ENCODE peak calls at places on chromosome 18, in four cellular contexts. X is IMR-90, T is K562, V is GM12878. U is an unnamed sample.

GRCh38 chr18:3103576-3103975 is 90.6 kb upstream of the LPIN2 start:
- DNase-seq in X (no peak), T (no peak), V (no peak), U (peak; percentile 62)

GRCh38 chr18:23498877-23499570 is 4.3 kb upstream of the RMC1 start:
- DNase-seq in X (peak; percentile 74), T (peak; percentile 81), V (no peak), U (peak; percentile 54)

GRCh38 chr18:69557246-69557781 is 156.6 kb downstream of the DOK6 start:
- DNase-seq in X (no peak), T (no peak), V (no peak), U (no peak)

GRCh38 chr18:22044474-22045220 is 124.7 kb upstream of the GATA6 start:
- DNase-seq in X (no peak), T (no peak), V (no peak), U (no peak)

GRCh38 chr18:23943903-23944624 is 70.5 kb upstream of the TTC39C start:
- DNase-seq in X (peak; percentile 90), T (no peak), V (no peak), U (no peak)

GRCh38 chr18:35118641-35119040 is 77.4 kb downstream of the MAPRE2 start:
- DNase-seq in X (no peak), T (no peak), V (no peak), U (no peak)

GRCh38 chr18:58645398-58645797 is 16.5 kb upstream of the ALPK2 start:
- DNase-seq in X (peak; percentile 71), T (no peak), V (no peak), U (no peak)

GRCh38 chr18:29892960-29893558 is 1149.5 kb downstream of the DSC3 start:
- DNase-seq in X (no peak), T (no peak), V (no peak), U (peak; percentile 19)

GRCh38 chr18:21452808-21453511 is 147.5 kb downstream of the ESCO1 start:
- DNase-seq in X (no peak), T (no peak), V (no peak), U (no peak)

GRCh38 chr18:44826418-44827259 is 146.0 kb downstream of the SETBP1 start:
- DNase-seq in X (peak; percentile 83), T (no peak), V (no peak), U (peak; percentile 91)

GRCh38 chr18:49922228-49922627 is 108.9 kb upstream of the ACAA2 start:
- DNase-seq in X (no peak), T (no peak), V (no peak), U (no peak)

DNA sequence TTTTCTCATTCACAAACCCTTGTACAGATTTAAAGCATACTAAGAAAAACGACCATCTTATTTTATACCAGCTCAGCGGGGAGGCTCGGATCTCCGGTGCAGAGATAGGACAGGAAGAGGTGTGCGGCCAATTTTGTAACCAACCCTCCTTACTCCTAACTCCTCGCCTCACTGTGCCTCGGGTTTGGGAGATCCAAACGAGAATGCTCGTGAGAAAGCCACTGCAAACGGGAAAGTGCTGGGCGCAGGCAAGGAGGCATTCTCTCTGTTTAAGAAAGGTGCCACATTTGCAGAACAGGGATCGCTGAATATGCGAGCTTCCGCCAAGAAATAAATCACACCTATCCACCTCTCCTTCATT is 1.1 kb downstream of the KDSR start:
- DNase-seq in X (peak; percentile 6), T (peak; percentile 11), V (no peak), U (no peak)
- TF ChIP-seq FOS in X (no peak), T (no peak), V (no peak), U (no peak)

GRCh38 chr18:47485221-47485797 is 233.8 kb upstream of the SKOR2 start:
- DNase-seq in X (no peak), T (no peak), V (no peak), U (no peak)

GRCh38 chr18:47492691-47493090 is 241.2 kb upstream of the SKOR2 start:
- DNase-seq in X (no peak), T (no peak), V (no peak), U (no peak)

GRCh38 chr18:47490882-47491281 is 239.4 kb upstream of the SKOR2 start:
- DNase-seq in X (no peak), T (no peak), V (no peak), U (peak; percentile 6)
- TF ChIP-seq FOS in X (no peak), T (no peak), V (no peak), U (peak; percentile 27)

GRCh38 chr18:10406172-10406663 is 48.2 kb upstream of the APCDD1 start:
- DNase-seq in X (no peak), T (no peak), V (no peak), U (peak; percentile 12)

GRCh38 chr18:10403675-10404074 is 50.8 kb upstream of the APCDD1 start:
- DNase-seq in X (no peak), T (no peak), V (no peak), U (no peak)

GRCh38 chr18:10404148-10404547 is 50.3 kb upstream of the APCDD1 start:
- DNase-seq in X (no peak), T (no peak), V (no peak), U (no peak)

GRCh38 chr18:10402876-10403559 is 51.4 kb upstream of the APCDD1 start:
- DNase-seq in X (no peak), T (no peak), V (no peak), U (no peak)

GRCh38 chr18:10405014-10405493 is 49.4 kb upstream of the APCDD1 start:
- DNase-seq in X (no peak), T (no peak), V (no peak), U (no peak)
- TF ChIP-seq FOS in X (no peak), T (no peak), V (no peak), U (no peak)

GRCh38 chr18:51857989-51858388 is 482.0 kb upstream of the DCC start:
- DNase-seq in X (no peak), T (no peak), V (no peak), U (no peak)
- TF ChIP-seq FOS in X (no peak), T (no peak), V (no peak), U (no peak)

GRCh38 chr18:74892066-74892627 is 294.5 kb downstream of the ZNF407 start:
- DNase-seq in X (no peak), T (no peak), V (no peak), U (no peak)
- TF ChIP-seq FOS in X (no peak), T (no peak), V (no peak), U (no peak)

DNA sequence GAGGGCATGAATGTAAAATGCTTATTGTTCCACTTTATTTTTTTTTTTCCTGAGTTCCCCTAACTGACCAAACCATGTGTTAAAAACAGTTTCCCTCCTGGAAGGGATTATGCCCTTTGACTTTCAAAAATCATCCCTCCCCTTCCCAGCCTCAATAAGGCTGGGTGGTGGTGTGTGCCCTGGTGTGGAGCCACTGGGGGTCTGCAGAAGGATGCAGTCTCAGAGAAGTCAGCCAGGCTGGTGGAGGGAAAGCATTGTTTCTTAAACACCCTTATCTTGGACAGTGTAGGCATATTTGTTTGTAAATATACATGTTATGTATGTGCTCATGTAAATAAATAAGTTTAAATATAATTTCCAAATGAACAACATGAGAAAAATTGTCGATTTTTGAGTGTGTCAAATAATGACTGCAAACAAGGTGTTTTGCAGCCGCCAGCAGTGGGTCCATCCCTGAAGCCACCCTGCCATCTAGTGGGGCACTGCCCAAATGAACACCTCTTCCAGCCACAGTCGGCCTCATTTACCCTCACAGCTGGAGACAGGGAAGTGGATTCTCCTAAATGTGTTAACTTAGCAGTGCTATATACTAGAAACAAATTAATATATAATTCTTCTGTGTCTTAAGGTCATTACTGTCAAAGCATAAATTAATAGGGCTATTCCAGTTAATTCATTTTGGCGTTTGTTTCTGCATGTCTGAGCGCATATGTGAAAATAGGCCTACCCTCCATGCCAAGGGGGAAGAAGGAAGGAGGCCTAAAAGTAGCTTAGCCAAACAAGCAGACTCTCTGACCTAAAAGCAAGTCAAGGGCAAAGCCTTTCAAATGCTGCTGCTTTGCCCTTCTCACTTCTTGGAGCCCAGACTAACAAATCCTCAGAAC is 209.6 kb upstream of the PIK3C3 start:
- DNase-seq in X (peak; percentile 6), T (no peak), V (no peak), U (peak; percentile 71)
- TF ChIP-seq FOS in X (no peak), T (no peak), V (no peak), U (no peak)

GRCh38 chr18:80228051-80228848 is 19.1 kb downstream of the PARD6G start:
- DNase-seq in X (no peak), T (no peak), V (no peak), U (no peak)

GRCh38 chr18:80229766-80230745 is 17.3 kb downstream of the PARD6G start:
- DNase-seq in X (no peak), T (no peak), V (no peak), U (no peak)

GRCh38 chr18:80231151-80231550 is 16.2 kb downstream of the PARD6G start:
- DNase-seq in X (no peak), T (no peak), V (no peak), U (no peak)

GRCh38 chr18:80227472-80227871 is 19.8 kb downstream of the PARD6G start:
- DNase-seq in X (no peak), T (no peak), V (no peak), U (no peak)

GRCh38 chr18:80229342-80229741 is 18.0 kb downstream of the PARD6G start:
- DNase-seq in X (no peak), T (no peak), V (no peak), U (no peak)
- TF ChIP-seq FOS in X (no peak), T (no peak), V (no peak), U (no peak)

GRCh38 chr18:45838302-45839070 is 13.0 kb downstream of the SIGLEC15 start:
- DNase-seq in X (no peak), T (no peak), V (no peak), U (no peak)

GRCh38 chr18:45836242-45837215 is 11.1 kb downstream of the SIGLEC15 start:
- DNase-seq in X (peak; percentile 33), T (no peak), V (no peak), U (no peak)

GRCh38 chr18:45839415-45840395 is 14.2 kb downstream of the SIGLEC15 start:
- DNase-seq in X (peak; percentile 80), T (no peak), V (no peak), U (peak; percentile 70)

GRCh38 chr18:45835057-45835634 is 9.7 kb downstream of the SIGLEC15 start:
- DNase-seq in X (no peak), T (no peak), V (no peak), U (no peak)

DNA sequence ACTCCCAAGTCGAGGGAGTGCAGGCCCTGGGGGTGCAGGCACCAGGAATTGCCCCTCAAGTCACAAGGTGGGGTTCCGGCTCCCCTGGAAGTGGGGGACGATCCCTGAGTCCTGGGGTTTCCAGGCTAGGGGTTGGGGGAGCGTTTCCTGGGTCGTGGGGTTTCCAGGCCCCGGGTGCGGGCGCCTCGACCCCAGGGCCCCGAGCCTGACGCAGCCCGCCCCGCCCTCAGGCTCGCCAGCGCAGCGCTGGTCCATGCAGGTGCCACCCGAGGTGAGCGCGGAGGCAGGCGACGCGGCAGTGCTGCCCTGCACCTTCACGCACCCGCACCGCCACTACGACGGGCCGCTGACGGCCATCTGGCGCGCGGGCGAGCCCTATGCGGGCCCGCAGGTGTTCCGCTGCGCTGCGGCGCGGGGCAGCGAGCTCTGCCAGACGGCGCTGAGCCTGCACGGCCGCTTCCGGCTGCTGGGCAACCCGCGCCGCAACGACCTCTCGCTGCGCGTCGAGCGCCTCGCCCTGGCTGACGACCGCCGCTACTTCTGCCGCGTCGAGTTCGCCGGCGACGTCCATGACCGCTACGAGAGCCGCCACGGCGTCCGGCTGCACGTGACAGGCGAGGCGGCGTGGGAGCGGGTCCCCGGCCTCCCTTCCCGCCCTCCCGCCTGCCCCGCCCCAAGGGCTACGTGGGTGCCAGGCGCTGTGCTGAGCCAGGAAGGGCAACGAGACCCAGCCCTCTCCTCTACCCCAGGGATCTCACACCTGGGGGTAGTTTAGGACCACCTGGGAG is 12.0 kb downstream of the SIGLEC15 start:
- DNase-seq in X (no peak), T (no peak), V (no peak), U (peak; percentile 64)
- TF ChIP-seq FOS in X (no peak), T (no peak), V (no peak), U (no peak)

GRCh38 chr18:79794851-79795250 is 2.9 kb upstream of the KCNG2 start:
- DNase-seq in X (no peak), T (no peak), V (no peak), U (no peak)
- TF ChIP-seq FOS in X (no peak), T (no peak), V (no peak), U (no peak)

GRCh38 chr18:62814114-62814759 is 98.9 kb downstream of the PHLPP1 start:
- DNase-seq in X (no peak), T (no peak), V (no peak), U (no peak)
- TF ChIP-seq FOS in X (no peak), T (no peak), V (no peak), U (no peak)

U was measured in endothelial cell of umbilical vein.